ENCODE peak calls at places on chromosomes 5 and 9, in seven cellular contexts. U, X, H, P, A, Y and Q are unnamed samples.

GRCh38 chr9:23698161-23698560 is 127.9 kb downstream of the ELAVL2 start:
- DNase-seq in U (no peak), X (no peak), H (no peak), P (no peak), A (no peak), Y (no peak), Q (no peak)

GRCh38 chr9:97313243-97313642 is 5.8 kb downstream of the CCDC180 start:
- DNase-seq in U (no peak), X (no peak), H (no peak), P (no peak), A (no peak), Y (no peak), Q (no peak)

GRCh38 chr5:146243217-146243616 is 39.8 kb downstream of the RBM27 start:
- DNase-seq in U (no peak), X (no peak), H (no peak), P (no peak), A (no peak), Y (no peak), Q (peak; percentile 17)

GRCh38 chr9:124011460-124012301 is at the start of gene LHX2:
- DNase-seq in U (peak; percentile 46), X (peak; percentile 91), H (no peak), P (peak; percentile 70), A (peak; percentile 90), Y (no peak), Q (peak; percentile 71)

GRCh38 chr5:16776611-16777251 is 159.4 kb downstream of the MYO10 start:
- DNase-seq in U (no peak), X (no peak), H (no peak), P (no peak), A (no peak), Y (no peak), Q (peak; percentile 11)

GRCh38 chr5:31987985-31988710 is 186.0 kb downstream of the GOLPH3 start:
- DNase-seq in U (no peak), X (no peak), H (no peak), P (no peak), A (no peak), Y (no peak), Q (peak; percentile 99)

GRCh38 chr5:78576376-78576775 is 72.2 kb downstream of the LHFPL2 start:
- DNase-seq in U (no peak), X (no peak), H (no peak), P (no peak), A (no peak), Y (no peak), Q (no peak)

GRCh38 chr5:173534031-173534430 is 82.4 kb downstream of the BOD1 start:
- DNase-seq in U (no peak), X (no peak), H (no peak), P (no peak), A (no peak), Y (no peak), Q (no peak)

GRCh38 chr9:117927354-117927753 is 223.2 kb downstream of the TLR4 start:
- DNase-seq in U (no peak), X (no peak), H (no peak), P (no peak), A (peak; percentile 1), Y (no peak), Q (no peak)

GRCh38 chr5:128213340-128213739 is 129.8 kb downstream of the SLC12A2 start:
- DNase-seq in U (peak; percentile 68), X (no peak), H (peak; percentile 30), P (peak; percentile 47), A (peak; percentile 31), Y (no peak), Q (peak; percentile 68)

GRCh38 chr9:133963166-133963565 is 29.0 kb downstream of the VAV2 start:
- DNase-seq in U (no peak), X (no peak), H (no peak), P (no peak), A (no peak), Y (no peak), Q (no peak)

GRCh38 chr9:104808030-104808614 is 44.2 kb downstream of the NIPSNAP3B start:
- DNase-seq in U (peak; percentile 46), X (no peak), H (peak; percentile 23), P (peak; percentile 36), A (peak; percentile 62), Y (no peak), Q (peak; percentile 54)

GRCh38 chr9:6106576-6107339 is 91.3 kb upstream of the RANBP6 start:
- DNase-seq in U (peak; percentile 44), X (no peak), H (no peak), P (peak; percentile 22), A (peak; percentile 20), Y (no peak), Q (peak; percentile 79)

GRCh38 chr5:144328505-144328904 is 157.8 kb downstream of the KCTD16 start:
- DNase-seq in U (no peak), X (no peak), H (no peak), P (no peak), A (no peak), Y (no peak), Q (no peak)

GRCh38 chr9:2340046-2340760 is 281.4 kb upstream of the VLDLR start:
- DNase-seq in U (no peak), X (no peak), H (no peak), P (no peak), A (no peak), Y (no peak), Q (peak; percentile 40)

GRCh38 chr5:104179057-104179456 is 616.5 kb upstream of the NUDT12 start:
- DNase-seq in U (peak; percentile 64), X (no peak), H (no peak), P (no peak), A (peak; percentile 3), Y (no peak), Q (peak; percentile 37)

GRCh38 chr9:90801175-90801506 is 478 bp upstream of the SYK start:
- DNase-seq in U (no peak), X (no peak), H (no peak), P (no peak), A (no peak), Y (no peak), Q (no peak)

GRCh38 chr5:135272311-135272805 is 126.7 kb downstream of the MACROH2A1 start:
- DNase-seq in U (no peak), X (no peak), H (no peak), P (no peak), A (no peak), Y (no peak), Q (no peak)

GRCh38 chr5:135276151-135276550 is 122.9 kb downstream of the MACROH2A1 start:
- DNase-seq in U (no peak), X (no peak), H (no peak), P (no peak), A (no peak), Y (no peak), Q (no peak)

GRCh38 chr5:135269828-135270545 is 129.0 kb downstream of the MACROH2A1 start:
- DNase-seq in U (no peak), X (no peak), H (peak; percentile 77), P (no peak), A (no peak), Y (no peak), Q (peak; percentile 74)

GRCh38 chr5:135271533-135272310 is 127.3 kb downstream of the MACROH2A1 start:
- DNase-seq in U (no peak), X (no peak), H (no peak), P (no peak), A (peak; percentile 27), Y (no peak), Q (peak; percentile 65)

DNA sequence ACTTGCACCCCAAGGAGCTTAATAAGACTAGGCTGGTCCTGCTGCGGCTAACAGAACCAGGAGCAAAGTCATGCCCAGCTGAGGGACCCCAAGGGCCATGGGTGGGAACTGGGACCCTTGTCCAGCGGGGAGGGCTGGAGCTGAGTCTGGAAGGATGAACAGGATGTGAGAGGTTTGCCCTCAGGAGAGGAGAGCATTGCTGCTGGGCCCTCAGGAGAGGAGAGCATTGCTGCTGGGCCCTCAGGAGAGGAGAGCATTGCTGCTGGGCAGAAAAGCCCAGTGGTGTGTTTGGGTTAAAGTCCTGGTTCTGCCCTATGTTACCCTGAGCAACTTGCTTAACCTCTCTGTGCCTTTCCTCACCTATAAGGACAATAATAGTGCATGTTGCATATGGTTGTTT is 125.8 kb downstream of the MACROH2A1 start:
- DNase-seq in U (no peak), X (no peak), H (no peak), P (no peak), A (no peak), Y (no peak), Q (no peak)
- H3K4me3 ChIP-seq in U (no peak overlapping the region), X (no peak overlapping the region), H (no peak overlapping the region), P (no peak overlapping the region), A (no peak overlapping the region), Y (no peak overlapping the region), Q (no peak overlapping the region)

DNA sequence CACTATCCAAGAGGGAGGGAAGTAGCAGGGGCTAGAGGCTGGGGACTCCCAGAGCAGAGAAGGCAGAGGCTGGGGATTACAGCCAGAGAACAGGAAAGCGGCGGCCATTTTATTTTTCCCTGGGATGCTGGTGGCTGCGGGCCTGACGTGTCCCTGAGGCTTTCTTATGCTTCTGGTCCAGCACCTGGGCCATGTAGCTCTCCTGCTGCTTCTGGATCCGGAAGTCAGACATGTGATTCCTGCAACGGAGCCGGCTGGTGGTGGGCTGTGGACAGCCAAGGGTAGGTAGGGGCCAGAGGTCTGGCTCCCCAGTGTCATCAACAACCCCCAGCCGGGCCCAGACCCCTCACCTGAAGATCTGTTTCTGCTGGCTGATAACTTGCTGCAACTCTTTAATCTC is 1.8 kb upstream of the PROB1 start:
- DNase-seq in U (no peak), X (no peak), H (no peak), P (no peak), A (no peak), Y (no peak), Q (no peak)
- TF ChIP-seq CTCF in U (no peak), X (no peak), H (no peak), P (no peak), A (no peak), Y (no peak), Q (no peak)

GRCh38 chr9:95880011-95880690 is 4.7 kb downstream of the ERCC6L2 start:
- DNase-seq in U (peak; percentile 87), X (no peak), H (no peak), P (no peak), A (no peak), Y (no peak), Q (peak; percentile 37)
- H3K4me3 ChIP-seq in U (no peak overlapping the region), X (no peak overlapping the region), H (no peak overlapping the region), P (no peak overlapping the region), A (no peak overlapping the region), Y (no peak overlapping the region), Q (no peak overlapping the region)

GRCh38 chr5:152331718-152332117 is 73.4 kb downstream of the NMUR2 start:
- DNase-seq in U (no peak), X (no peak), H (no peak), P (no peak), A (no peak), Y (no peak), Q (no peak)

GRCh38 chr5:152331006-152331405 is 74.1 kb downstream of the NMUR2 start:
- DNase-seq in U (no peak), X (no peak), H (no peak), P (no peak), A (no peak), Y (no peak), Q (no peak)

GRCh38 chr5:152329896-152330295 is 75.2 kb downstream of the NMUR2 start:
- DNase-seq in U (no peak), X (no peak), H (no peak), P (no peak), A (no peak), Y (no peak), Q (no peak)

GRCh38 chr5:152332696-152333095 is 72.4 kb downstream of the NMUR2 start:
- DNase-seq in U (no peak), X (no peak), H (no peak), P (no peak), A (no peak), Y (no peak), Q (no peak)

DNA sequence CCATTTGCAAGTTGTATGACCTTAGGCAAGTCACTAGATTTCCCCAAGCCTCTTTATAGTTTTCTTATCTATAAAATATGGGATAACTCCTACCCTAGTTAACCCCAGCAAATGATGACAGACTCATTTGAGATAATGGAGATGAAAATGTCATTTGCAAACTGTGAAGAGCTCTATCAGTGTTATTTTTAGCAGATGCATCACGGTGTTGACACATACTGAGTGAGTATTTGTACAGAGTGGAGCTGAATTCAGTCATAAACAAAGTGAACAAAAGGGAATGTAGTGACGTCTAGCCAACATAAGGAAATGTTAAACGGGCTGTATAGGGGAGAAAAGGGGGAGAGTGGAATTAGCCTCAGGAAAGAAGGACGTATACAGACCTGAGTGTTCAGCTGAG is 75.9 kb downstream of the NMUR2 start:
- DNase-seq in U (no peak), X (no peak), H (no peak), P (no peak), A (no peak), Y (no peak), Q (no peak)
- TF ChIP-seq CTCF in U (no peak), X (no peak), H (no peak), P (no peak), A (no peak), Y (no peak), Q (no peak)